ENCODE peak calls at places on chromosomes 12 and 14, in seven cellular contexts. X is lower leg skin; R is NCI-H226; L is globus pallidus; E is stimulated activated CD8-positive, alpha-beta memory T cell treated with anti-CD3 and anti-CD28 coated beads, Interleukin-15, amount 100 ng/mL, for 4 hours; S is choroid plexus epithelial cell; U is hypothalamus. Z is an unnamed sample.

GRCh38 chr12:127558363-127558762 is 708.6 kb upstream of the TMEM132C start:
- DNase-seq in X (no peak), R (no peak), L (no peak), E (no peak), S (no peak), U (no peak), Z (no peak)

GRCh38 chr14:105315211-105315721 is 718 bp downstream of the PACS2 start:
- DNase-seq in X (peak), R (no peak), L (no peak), E (no peak), S (peak), U (no peak), Z (no peak)

GRCh38 chr14:75562048-75562447 is 16.4 kb upstream of the FLVCR2 start:
- DNase-seq in X (no peak), R (no peak), L (no peak), E (no peak), S (no peak), U (no peak), Z (no peak)

GRCh38 chr12:110251381-110251780 is 29.7 kb upstream of the ATP2A2 start:
- DNase-seq in X (no peak), R (no peak), L (no peak), E (no peak), S (no peak), U (no peak), Z (no peak)

GRCh38 chr12:29148958-29149690 is at the start of gene FAR2:
- DNase-seq in X (no peak), R (peak), L (peak), E (no peak), S (peak), U (no peak), Z (no peak)

GRCh38 chr14:77372304-77372841 is 4.5 kb downstream of the TMED8 start:
- DNase-seq in X (no peak), R (no peak), L (no peak), E (no peak), S (peak), U (no peak), Z (no peak)

GRCh38 chr14:91866511-91867295 is 633 bp downstream of the TC2N start:
- DNase-seq in X (no peak), R (no peak), L (no peak), E (no peak), S (no peak), U (no peak), Z (no peak)

GRCh38 chr14:80956922-80957321 is 1.5 kb downstream of the TSHR start:
- DNase-seq in X (no peak), R (no peak), L (no peak), E (no peak), S (peak), U (no peak), Z (no peak)

GRCh38 chr12:106086696-106087095 is 52.1 kb downstream of the NUAK1 start:
- DNase-seq in X (no peak), R (no peak), L (peak), E (no peak), S (no peak), U (peak), Z (no peak)

GRCh38 chr12:121223283-121223946 is 13.5 kb downstream of the P2RX4 start:
- DNase-seq in X (no peak), R (no peak), L (no peak), E (no peak), S (peak), U (no peak), Z (no peak)

GRCh38 chr12:10701226-10701681 is 21.9 kb downstream of the YBX3 start:
- DNase-seq in X (no peak), R (no peak), L (no peak), E (no peak), S (no peak), U (no peak), Z (no peak)

Z was measured in breast epithelium.